ENCODE peak calls at places on chromosomes 2 and 18, in eight cellular contexts. W is Right ventricle myocardium inferior; G is gastroesophageal sphincter; B is activated B cell treated with CpG ODN at 0.5 μM for 24 hours; M is activated CD4-positive, alpha-beta T cell treated with anti-CD3 and anti-CD28 coated beads for 36 hours; R is natural killer cell; I is CD4-positive, alpha-beta T cell; H is right lobe of liver. U is an unnamed sample.

GRCh38 chr18:39062426-39062825 is 1496.8 kb upstream of the CELF4 start:
- ATAC-seq in W (no peak), G (no peak), B (no peak), M (no peak), R (no peak), I (no peak), H (no peak), U (no peak)

GRCh38 chr2:234292205-234292954 is 204.5 kb downstream of the ARL4C start:
- ATAC-seq in W (no peak), G (no peak), B (peak), M (peak), R (peak), I (peak), H (peak), U (peak)

GRCh38 chr2:27989149-27989548 is 98.6 kb downstream of the BABAM2 start:
- ATAC-seq in W (no peak), G (no peak), B (no peak), M (no peak), R (no peak), I (no peak), H (no peak), U (peak)

GRCh38 chr2:191385416-191386160 is 140.4 kb downstream of the MYO1B start:
- ATAC-seq in W (no peak), G (no peak), B (no peak), M (peak), R (no peak), I (no peak), H (no peak), U (peak)

GRCh38 chr2:177241771-177242135 is 22.8 kb downstream of the NFE2L2 start:
- ATAC-seq in W (no peak), G (no peak), B (no peak), M (no peak), R (no peak), I (no peak), H (no peak), U (peak)

GRCh38 chr2:216298719-216299118 is 73.6 kb downstream of the MARCHF4 start:
- ATAC-seq in W (no peak), G (no peak), B (no peak), M (no peak), R (no peak), I (no peak), H (no peak), U (no peak)

GRCh38 chr2:239826376-239826775 is 198.8 kb downstream of the NDUFA10 start:
- ATAC-seq in W (no peak), G (no peak), B (no peak), M (no peak), R (no peak), I (no peak), H (no peak), U (no peak)

GRCh38 chr2:138494265-138494966 is 7.2 kb upstream of the SPOPL start:
- ATAC-seq in W (no peak), G (no peak), B (no peak), M (no peak), R (no peak), I (no peak), H (peak), U (no peak)

GRCh38 chr18:70822167-70822566 is 533.3 kb downstream of the SOCS6 start:
- ATAC-seq in W (no peak), G (no peak), B (no peak), M (no peak), R (no peak), I (no peak), H (no peak), U (no peak)

GRCh38 chr2:65662654-65663432 is 230.4 kb upstream of the SPRED2 start:
- ATAC-seq in W (no peak), G (peak), B (no peak), M (no peak), R (no peak), I (no peak), H (no peak), U (no peak)

GRCh38 chr2:193482557-193482956 is 1287.8 kb upstream of the TMEFF2 start:
- ATAC-seq in W (no peak), G (no peak), B (no peak), M (no peak), R (no peak), I (no peak), H (peak), U (no peak)

GRCh38 chr2:172864182-172864581 is 128.5 kb downstream of the RAPGEF4 start:
- ATAC-seq in W (peak), G (peak), B (no peak), M (peak), R (no peak), I (no peak), H (peak), U (peak)

GRCh38 chr18:29605365-29605764 is 1428.4 kb upstream of the CDH2 start:
- ATAC-seq in W (no peak), G (no peak), B (no peak), M (no peak), R (no peak), I (no peak), H (no peak), U (no peak)

GRCh38 chr18:9428301-9428706 is 47.0 kb upstream of the RALBP1 start:
- ATAC-seq in W (peak), G (no peak), B (no peak), M (no peak), R (no peak), I (no peak), H (no peak), U (no peak)

GRCh38 chr2:57343391-57344006 is 703.1 kb upstream of the VRK2 start:
- ATAC-seq in W (no peak), G (no peak), B (no peak), M (no peak), R (no peak), I (no peak), H (no peak), U (no peak)

GRCh38 chr18:79058007-79058406 is 11.2 kb upstream of the ATP9B start:
- ATAC-seq in W (no peak), G (no peak), B (peak), M (no peak), R (no peak), I (no peak), H (no peak), U (no peak)

GRCh38 chr2:162091325-162092007 is 17.5 kb upstream of the DPP4 start:
- ATAC-seq in W (no peak), G (no peak), B (no peak), M (peak), R (no peak), I (peak), H (peak), U (peak)

GRCh38 chr2:164302786-164303185 is 318.5 kb downstream of the GRB14 start:
- ATAC-seq in W (no peak), G (no peak), B (no peak), M (no peak), R (no peak), I (no peak), H (no peak), U (no peak)

GRCh38 chr2:102008490-102008889 is 16.7 kb downstream of the IL1R2 start:
- ATAC-seq in W (no peak), G (no peak), B (no peak), M (no peak), R (no peak), I (no peak), H (no peak), U (no peak)

GRCh38 chr18:58838946-58839345 is 25.7 kb upstream of the ZNF532 start:
- ATAC-seq in W (no peak), G (no peak), B (no peak), M (no peak), R (no peak), I (no peak), H (no peak), U (no peak)

GRCh38 chr2:65354773-65355172 is 77.6 kb downstream of the SPRED2 start:
- ATAC-seq in W (no peak), G (no peak), B (no peak), M (no peak), R (no peak), I (no peak), H (no peak), U (no peak)